ENCODE peak calls at places on chromosome 15, in eight cellular contexts. One of them, this sample, is unnamed.

GRCh38 chr15:81157195-81157938 is 23.3 kb downstream of the CFAP161 start:
- DNase-seq in substantia nigra: no peak
- DNase-seq in Karpas-422: no peak
- DNase-seq in Peyer's patch: no peak
- DNase-seq in Panc1: no peak
- DNase-seq in PC-9: no peak
- DNase-seq in CD8-positive, alpha-beta T cell: no peak
- DNase-seq in uterus: peak
- DNase-seq in this sample: no peak

GRCh38 chr15:79431636-79432344 is at the start of gene MINAR1:
- DNase-seq in Panc1: no peak
- DNase-seq in CD8-positive, alpha-beta T cell: no peak
- DNase-seq in PC-9: no peak
- DNase-seq in Karpas-422: no peak
- DNase-seq in Peyer's patch: no peak
- DNase-seq in uterus: no peak
- DNase-seq in substantia nigra: no peak
- DNase-seq in this sample: no peak

GRCh38 chr15:40696228-40696627 is 1.3 kb downstream of the RAD51 start:
- DNase-seq in uterus: no peak
- DNase-seq in CD8-positive, alpha-beta T cell: no peak
- DNase-seq in Panc1: no peak
- DNase-seq in PC-9: no peak
- DNase-seq in substantia nigra: no peak
- DNase-seq in Karpas-422: no peak
- DNase-seq in Peyer's patch: no peak
- DNase-seq in this sample: no peak

GRCh38 chr15:95929232-95929846 is 401.2 kb upstream of the NR2F2 start:
- DNase-seq in Panc1: no peak
- DNase-seq in Peyer's patch: no peak
- DNase-seq in PC-9: no peak
- DNase-seq in Karpas-422: no peak
- DNase-seq in uterus: no peak
- DNase-seq in substantia nigra: no peak
- DNase-seq in CD8-positive, alpha-beta T cell: no peak
- DNase-seq in this sample: no peak

GRCh38 chr15:70703483-70703882 is 59.9 kb downstream of the UACA start:
- DNase-seq in Karpas-422: no peak
- DNase-seq in uterus: no peak
- DNase-seq in substantia nigra: no peak
- DNase-seq in PC-9: no peak
- DNase-seq in Peyer's patch: no peak
- DNase-seq in CD8-positive, alpha-beta T cell: no peak
- DNase-seq in Panc1: no peak
- DNase-seq in this sample: no peak

GRCh38 chr15:43777293-43777819 is 590 bp upstream of the ELL3 start:
- DNase-seq in substantia nigra: peak
- DNase-seq in Panc1: peak
- DNase-seq in uterus: peak
- DNase-seq in CD8-positive, alpha-beta T cell: peak
- DNase-seq in Peyer's patch: peak
- DNase-seq in PC-9: peak
- DNase-seq in Karpas-422: peak
- DNase-seq in this sample: peak

GRCh38 chr15:87959658-87960057 is 296.9 kb downstream of the NTRK3 start:
- DNase-seq in Panc1: no peak
- DNase-seq in PC-9: no peak
- DNase-seq in Karpas-422: no peak
- DNase-seq in uterus: no peak
- DNase-seq in substantia nigra: no peak
- DNase-seq in Peyer's patch: no peak
- DNase-seq in CD8-positive, alpha-beta T cell: no peak
- DNase-seq in this sample: no peak

GRCh38 chr15:49047456-49047855 is 1.2 kb upstream of the SECISBP2L start:
- DNase-seq in Panc1: no peak
- DNase-seq in CD8-positive, alpha-beta T cell: no peak
- DNase-seq in PC-9: no peak
- DNase-seq in uterus: no peak
- DNase-seq in Karpas-422: no peak
- DNase-seq in Peyer's patch: no peak
- DNase-seq in substantia nigra: no peak
- DNase-seq in this sample: no peak

GRCh38 chr15:29920515-29920914 is 98.2 kb upstream of the TJP1 start:
- DNase-seq in CD8-positive, alpha-beta T cell: no peak
- DNase-seq in Karpas-422: no peak
- DNase-seq in Peyer's patch: peak
- DNase-seq in Panc1: no peak
- DNase-seq in PC-9: peak
- DNase-seq in uterus: no peak
- DNase-seq in substantia nigra: no peak
- DNase-seq in this sample: peak

GRCh38 chr15:40598126-40598525 is 4.1 kb downstream of the KNL1 start:
- DNase-seq in uterus: no peak
- DNase-seq in Panc1: no peak
- DNase-seq in PC-9: no peak
- DNase-seq in Peyer's patch: no peak
- DNase-seq in Karpas-422: no peak
- DNase-seq in CD8-positive, alpha-beta T cell: no peak
- DNase-seq in substantia nigra: no peak
- DNase-seq in this sample: no peak

GRCh38 chr15:39589815-39590644 is 9.2 kb downstream of the THBS1 start:
- DNase-seq in uterus: no peak
- DNase-seq in Panc1: no peak
- DNase-seq in substantia nigra: no peak
- DNase-seq in CD8-positive, alpha-beta T cell: no peak
- DNase-seq in PC-9: no peak
- DNase-seq in Karpas-422: no peak
- DNase-seq in Peyer's patch: no peak
- DNase-seq in this sample: no peak

GRCh38 chr15:69402816-69403215 is 11.3 kb upstream of the KIF23 start:
- DNase-seq in CD8-positive, alpha-beta T cell: no peak
- DNase-seq in Peyer's patch: no peak
- DNase-seq in Panc1: no peak
- DNase-seq in PC-9: no peak
- DNase-seq in substantia nigra: no peak
- DNase-seq in uterus: no peak
- DNase-seq in Karpas-422: no peak
- DNase-seq in this sample: no peak

GRCh38 chr15:41832875-41833274 is 5.0 kb downstream of the JMJD7 start:
- DNase-seq in Peyer's patch: no peak
- DNase-seq in substantia nigra: no peak
- DNase-seq in CD8-positive, alpha-beta T cell: no peak
- DNase-seq in uterus: no peak
- DNase-seq in PC-9: peak
- DNase-seq in Panc1: no peak
- DNase-seq in Karpas-422: peak
- DNase-seq in this sample: peak

GRCh38 chr15:92510163-92510882 is 116.6 kb downstream of the ST8SIA2 start:
- DNase-seq in CD8-positive, alpha-beta T cell: no peak
- DNase-seq in Peyer's patch: no peak
- DNase-seq in substantia nigra: no peak
- DNase-seq in PC-9: no peak
- DNase-seq in uterus: no peak
- DNase-seq in Panc1: no peak
- DNase-seq in Karpas-422: no peak
- DNase-seq in this sample: no peak
- H3K27ac ChIP-seq in CD8-positive, alpha-beta T cell: no peak
- H3K27ac ChIP-seq in Peyer's patch: no peak
- H3K27ac ChIP-seq in substantia nigra: no peak
- H3K27ac ChIP-seq in PC-9: no peak
- H3K27ac ChIP-seq in uterus: no peak
- H3K27ac ChIP-seq in Panc1: no peak
- H3K27ac ChIP-seq in Karpas-422: no peak
- H3K27ac ChIP-seq in this sample: no peak

DNA sequence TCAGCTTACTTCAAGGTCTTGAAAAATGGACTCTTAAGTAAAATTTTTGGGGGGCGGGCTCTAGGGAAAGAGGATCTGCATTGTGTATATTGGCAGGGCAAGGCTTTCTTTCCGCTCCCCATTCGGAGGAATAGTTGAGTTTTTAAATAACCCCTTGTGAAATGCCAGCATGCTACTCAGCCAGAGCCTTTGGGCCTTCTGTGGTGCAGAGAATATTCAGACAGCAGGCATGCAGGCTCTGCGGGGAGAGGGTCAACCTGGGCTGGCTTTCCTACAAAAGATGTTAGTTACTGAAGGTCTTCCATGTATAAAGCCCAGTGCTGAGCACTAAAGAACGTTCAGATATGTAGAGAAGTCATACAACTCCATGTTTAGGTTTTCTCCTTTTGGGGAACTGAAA is 40.6 kb downstream of the ADAMTSL3 start:
- DNase-seq in CD8-positive, alpha-beta T cell: no peak
- DNase-seq in uterus: no peak
- DNase-seq in Karpas-422: no peak
- DNase-seq in Peyer's patch: no peak
- DNase-seq in substantia nigra: no peak
- DNase-seq in PC-9: no peak
- DNase-seq in Panc1: no peak
- DNase-seq in this sample: no peak
- H3K27ac ChIP-seq in CD8-positive, alpha-beta T cell: no peak
- H3K27ac ChIP-seq in uterus: peak
- H3K27ac ChIP-seq in Karpas-422: no peak
- H3K27ac ChIP-seq in Peyer's patch: no peak
- H3K27ac ChIP-seq in substantia nigra: no peak
- H3K27ac ChIP-seq in PC-9: no peak
- H3K27ac ChIP-seq in Panc1: no peak
- H3K27ac ChIP-seq in this sample: no peak

DNA sequence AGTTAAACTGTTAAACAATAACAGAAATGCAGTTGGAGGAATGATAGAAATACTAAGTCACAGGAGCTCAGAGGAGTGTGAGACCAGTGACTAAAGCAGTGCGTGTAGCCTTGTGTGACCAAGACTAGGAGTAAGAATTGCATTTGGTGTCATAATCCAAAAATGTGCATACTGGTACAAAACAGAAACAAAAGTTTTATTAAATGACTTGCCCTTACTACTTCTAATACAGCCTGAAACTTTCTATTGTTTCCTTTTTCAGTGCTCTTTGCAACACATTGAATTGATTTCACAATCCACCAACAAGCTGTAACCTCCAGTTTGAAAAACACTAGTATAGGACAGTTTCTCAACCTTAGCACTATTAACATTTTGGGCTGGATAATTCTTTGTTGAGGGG is 17.1 kb downstream of the SNX1 start:
- DNase-seq in substantia nigra: no peak
- DNase-seq in CD8-positive, alpha-beta T cell: no peak
- DNase-seq in uterus: no peak
- DNase-seq in PC-9: no peak
- DNase-seq in Peyer's patch: no peak
- DNase-seq in Karpas-422: no peak
- DNase-seq in Panc1: no peak
- DNase-seq in this sample: no peak
- H3K27ac ChIP-seq in substantia nigra: peak
- H3K27ac ChIP-seq in CD8-positive, alpha-beta T cell: no peak
- H3K27ac ChIP-seq in uterus: no peak
- H3K27ac ChIP-seq in PC-9: no peak
- H3K27ac ChIP-seq in Peyer's patch: no peak
- H3K27ac ChIP-seq in Karpas-422: no peak
- H3K27ac ChIP-seq in Panc1: no peak
- H3K27ac ChIP-seq in this sample: no peak

DNA sequence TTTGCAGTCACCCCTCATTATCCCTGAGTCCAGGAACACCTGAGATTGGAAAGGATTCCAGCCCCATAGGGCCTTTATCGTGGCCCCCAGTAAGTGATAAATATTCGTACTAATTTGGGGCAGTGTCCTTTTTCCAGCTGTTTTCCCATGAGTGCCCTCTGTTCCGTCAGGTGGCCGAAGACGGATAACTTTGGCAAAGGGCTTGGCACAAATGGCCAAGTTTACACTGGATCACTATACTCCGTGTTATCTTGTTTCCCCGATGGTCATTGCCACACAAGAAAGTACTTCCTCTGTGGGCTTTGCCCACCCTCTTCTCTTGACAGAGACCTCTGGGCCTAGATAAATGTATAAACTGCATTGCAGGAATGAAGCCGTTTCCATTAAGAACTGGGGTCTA is 39.1 kb downstream of the SMAD3 start:
- DNase-seq in Panc1: no peak
- DNase-seq in CD8-positive, alpha-beta T cell: no peak
- DNase-seq in substantia nigra: no peak
- DNase-seq in uterus: no peak
- DNase-seq in Karpas-422: no peak
- DNase-seq in PC-9: no peak
- DNase-seq in Peyer's patch: no peak
- DNase-seq in this sample: no peak
- H3K27ac ChIP-seq in Panc1: peak
- H3K27ac ChIP-seq in CD8-positive, alpha-beta T cell: no peak
- H3K27ac ChIP-seq in substantia nigra: no peak
- H3K27ac ChIP-seq in uterus: peak
- H3K27ac ChIP-seq in Karpas-422: no peak
- H3K27ac ChIP-seq in PC-9: peak
- H3K27ac ChIP-seq in Peyer's patch: peak
- H3K27ac ChIP-seq in this sample: peak

DNA sequence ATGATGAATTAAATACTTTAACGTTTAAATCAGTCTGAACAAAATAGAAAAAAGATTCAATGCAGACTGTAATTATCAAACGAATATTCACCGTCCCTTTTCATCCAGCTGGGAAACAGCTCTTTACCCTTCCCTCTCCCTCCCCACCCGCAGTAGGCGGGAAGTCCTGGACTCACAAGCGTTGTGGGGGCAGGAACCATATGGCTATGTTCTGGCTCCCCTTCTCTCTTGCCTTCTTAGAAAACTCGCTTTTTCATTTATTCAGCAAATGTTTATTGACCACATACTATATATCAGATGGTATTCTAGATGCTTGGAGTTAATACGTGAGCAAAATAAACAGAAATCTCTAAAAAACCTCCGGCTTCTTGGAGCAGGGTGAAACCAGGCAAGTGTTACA is 715 bp upstream of the SCAPER start:
- DNase-seq in substantia nigra: no peak
- DNase-seq in PC-9: no peak
- DNase-seq in Peyer's patch: no peak
- DNase-seq in Karpas-422: no peak
- DNase-seq in Panc1: no peak
- DNase-seq in uterus: no peak
- DNase-seq in CD8-positive, alpha-beta T cell: no peak
- DNase-seq in this sample: no peak
- H3K27ac ChIP-seq in substantia nigra: peak
- H3K27ac ChIP-seq in PC-9: no peak
- H3K27ac ChIP-seq in Peyer's patch: peak
- H3K27ac ChIP-seq in Karpas-422: no peak
- H3K27ac ChIP-seq in Panc1: peak
- H3K27ac ChIP-seq in uterus: peak
- H3K27ac ChIP-seq in CD8-positive, alpha-beta T cell: peak
- H3K27ac ChIP-seq in this sample: peak

GRCh38 chr15:51244366-51244977 is 93.9 kb downstream of the CYP19A1 start:
- DNase-seq in uterus: no peak
- DNase-seq in Panc1: no peak
- DNase-seq in Karpas-422: no peak
- DNase-seq in substantia nigra: no peak
- DNase-seq in PC-9: no peak
- DNase-seq in Peyer's patch: no peak
- DNase-seq in CD8-positive, alpha-beta T cell: no peak
- DNase-seq in this sample: no peak
- H3K27ac ChIP-seq in uterus: no peak
- H3K27ac ChIP-seq in Panc1: no peak
- H3K27ac ChIP-seq in Karpas-422: no peak
- H3K27ac ChIP-seq in substantia nigra: no peak
- H3K27ac ChIP-seq in PC-9: peak
- H3K27ac ChIP-seq in Peyer's patch: no peak
- H3K27ac ChIP-seq in CD8-positive, alpha-beta T cell: no peak
- H3K27ac ChIP-seq in this sample: no peak

GRCh38 chr15:77025471-77025901 is 30.6 kb downstream of the PSTPIP1 start:
- DNase-seq in CD8-positive, alpha-beta T cell: no peak
- DNase-seq in Karpas-422: no peak
- DNase-seq in PC-9: no peak
- DNase-seq in Panc1: no peak
- DNase-seq in substantia nigra: no peak
- DNase-seq in Peyer's patch: no peak
- DNase-seq in uterus: peak
- DNase-seq in this sample: no peak
- H3K27ac ChIP-seq in CD8-positive, alpha-beta T cell: peak
- H3K27ac ChIP-seq in Karpas-422: no peak
- H3K27ac ChIP-seq in PC-9: no peak
- H3K27ac ChIP-seq in Panc1: no peak
- H3K27ac ChIP-seq in substantia nigra: no peak
- H3K27ac ChIP-seq in Peyer's patch: no peak
- H3K27ac ChIP-seq in uterus: no peak
- H3K27ac ChIP-seq in this sample: no peak

This sample was measured in lung.